ENCODE peak calls at places on chromosomes 16 and 17, in four cellular contexts. C is OCI-LY7, T is GM23248, A is GM23338. J is an unnamed sample.

GRCh38 chr16:10122546-10122945 is 59.7 kb downstream of the GRIN2A start:
- DNase-seq in C (no peak), T (peak), A (peak), J (peak)

GRCh38 chr17:4116516-4116915 is 26.3 kb downstream of the ZZEF1 start:
- DNase-seq in T (no peak), A (peak), C (no peak), J (no peak)

GRCh38 chr16:29809850-29810698 is 1.9 kb upstream of the PRRT2 start:
- DNase-seq in T (peak), A (peak), C (peak), J (peak)

GRCh38 chr16:13939821-13940220 is 19.9 kb downstream of the ERCC4 start:
- DNase-seq in A (no peak), T (peak), C (no peak), J (no peak)

GRCh38 chr17:16036261-16036660 is 36.6 kb downstream of the TTC19 start:
- DNase-seq in T (no peak), A (no peak), C (no peak), J (no peak)

GRCh38 chr17:81519284-81520020 is 6.9 kb upstream of the ACTG1 start:
- DNase-seq in A (peak), C (peak), T (peak), J (peak)

GRCh38 chr16:83813818-83814653 is 6.3 kb downstream of the HSBP1 start:
- DNase-seq in A (peak), T (peak), C (peak), J (peak)

GRCh38 chr16:56399047-56399446 is 26.3 kb downstream of the AMFR start:
- DNase-seq in T (no peak), A (no peak), C (no peak), J (no peak)

GRCh38 chr16:15919331-15919730 is 30.1 kb upstream of the ABCC1 start:
- DNase-seq in T (peak), A (no peak), C (no peak), J (no peak)

GRCh38 chr16:72821551-72821950 is 226.4 kb downstream of the ZFHX3 start:
- DNase-seq in T (no peak), C (no peak), A (no peak), J (no peak)

GRCh38 chr17:73742915-73743314 is 98.7 kb upstream of the SDK2 start:
- DNase-seq in A (peak), T (no peak), C (no peak), J (no peak)

GRCh38 chr17:48751733-48752398 is 23.3 kb upstream of the HOXB13 start:
- DNase-seq in T (no peak), A (no peak), C (no peak), J (no peak)

GRCh38 chr17:63433746-63434591 is 12.1 kb downstream of the CYB561 start:
- DNase-seq in T (peak), C (no peak), A (no peak), J (no peak)

GRCh38 chr16:1639282-1639681 is 27.1 kb downstream of the CRAMP1 start:
- DNase-seq in T (no peak), A (no peak), C (no peak), J (peak)

GRCh38 chr17:66578781-66579489 is 256.0 kb upstream of the CACNG5 start:
- DNase-seq in T (no peak), A (no peak), C (no peak), J (no peak)

GRCh38 chr17:47252766-47253512 is 688 bp upstream of the ITGB3 start:
- DNase-seq in T (no peak), A (peak), C (peak), J (no peak)

GRCh38 chr17:47253541-47254402 is at the start of gene ITGB3:
- DNase-seq in A (peak), C (peak), T (peak), J (peak)

GRCh38 chr17:47252209-47252608 is 1.4 kb upstream of the ITGB3 start:
- DNase-seq in T (no peak), C (no peak), A (no peak), J (no peak)

GRCh38 chr17:47250855-47251254 is 2.8 kb upstream of the ITGB3 start:
- DNase-seq in C (no peak), T (no peak), A (no peak), J (no peak)

GRCh38 chr17:47251421-47251940 is 2.1 kb upstream of the ITGB3 start:
- DNase-seq in A (peak), C (no peak), T (no peak), J (no peak)
- H2AFZ ChIP-seq in A (no peak), C (no peak), T (no peak), J (no peak)

GRCh38 chr17:2485543-2485942 is 26.1 kb downstream of the METTL16 start:
- DNase-seq in A (no peak), T (peak), C (no peak), J (no peak)

GRCh38 chr17:2483084-2483483 is 28.6 kb downstream of the METTL16 start:
- DNase-seq in T (no peak), C (no peak), A (no peak), J (no peak)

GRCh38 chr17:2484876-2485275 is 26.8 kb downstream of the METTL16 start:
- DNase-seq in C (no peak), T (no peak), A (peak), J (peak)

GRCh38 chr17:2485970-2486369 is 25.7 kb downstream of the METTL16 start:
- DNase-seq in T (no peak), A (no peak), C (no peak), J (no peak)

DNA sequence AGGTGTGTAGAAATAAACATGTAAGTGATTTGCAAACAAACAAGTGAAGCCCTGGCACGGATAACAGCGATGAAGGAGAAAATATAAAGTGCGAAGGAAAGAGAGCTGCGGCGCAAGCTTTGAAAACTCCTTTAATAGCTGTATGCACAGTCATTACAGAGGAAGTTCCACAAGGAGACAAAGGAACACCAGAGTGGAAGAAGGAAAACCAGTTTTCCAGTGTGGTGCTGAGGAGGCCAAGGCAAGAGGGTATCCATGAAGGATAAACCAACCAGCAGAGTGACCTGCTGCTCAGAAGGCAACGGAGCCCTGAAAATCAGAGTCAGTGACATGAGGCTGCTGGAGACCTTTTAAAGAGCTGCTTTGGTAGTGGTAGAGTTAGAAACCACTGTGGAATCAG is 24.4 kb downstream of the METTL16 start:
- DNase-seq in A (no peak), T (no peak), C (no peak), J (no peak)
- TF ChIP-seq EZH2phosphoT487 in A (no peak), T (no peak), C (no peak), J (no peak)

GRCh38 chr16:67654069-67654911 is 5.8 kb downstream of the ACD start:
- DNase-seq in C (no peak), A (peak), T (no peak), J (no peak)
- H3K4me2 ChIP-seq in C (no peak), A (no peak), T (peak), J (no peak)

DNA sequence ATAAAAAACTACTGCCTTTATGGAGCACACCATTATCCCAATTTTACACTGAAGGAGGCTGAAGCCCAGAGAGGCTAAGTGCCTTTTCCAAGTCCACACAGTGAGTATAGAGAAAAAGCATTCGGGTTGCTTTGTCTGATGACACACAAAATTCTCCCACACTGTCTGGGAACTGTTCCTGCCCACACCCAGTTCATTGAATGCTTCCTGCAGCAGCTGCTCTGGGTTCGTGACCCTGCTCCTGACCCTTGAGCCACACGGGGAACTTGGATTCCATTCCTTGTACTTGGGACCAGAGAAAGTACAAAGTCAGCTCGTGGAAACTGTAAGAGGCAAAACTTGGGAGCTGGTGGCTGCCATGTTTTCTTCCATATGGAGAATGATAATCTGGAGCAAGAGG is 57.9 kb downstream of the AKAP1 start:
- DNase-seq in C (no peak), A (no peak), T (peak), J (no peak)
- H2AFZ ChIP-seq in C (no peak), A (peak), T (no peak), J (no peak)

GRCh38 chr16:23061669-23062068 is 87.6 kb downstream of the USP31 start:
- DNase-seq in A (no peak), T (peak), C (no peak), J (no peak)
- TF ChIP-seq EZH2phosphoT487 in A (no peak), T (no peak), C (no peak), J (no peak)

GRCh38 chr17:76445697-76446448 is 7.1 kb downstream of the UBE2O start:
- DNase-seq in T (no peak), C (no peak), A (no peak), J (no peak)

GRCh38 chr17:76447931-76448652 is 4.9 kb downstream of the UBE2O start:
- DNase-seq in A (no peak), T (peak), C (no peak), J (no peak)

GRCh38 chr17:76444518-76445311 is 8.2 kb downstream of the UBE2O start:
- DNase-seq in A (peak), T (peak), C (no peak), J (no peak)

GRCh38 chr17:76449126-76449525 is 3.8 kb downstream of the UBE2O start:
- DNase-seq in C (no peak), A (no peak), T (no peak), J (no peak)

DNA sequence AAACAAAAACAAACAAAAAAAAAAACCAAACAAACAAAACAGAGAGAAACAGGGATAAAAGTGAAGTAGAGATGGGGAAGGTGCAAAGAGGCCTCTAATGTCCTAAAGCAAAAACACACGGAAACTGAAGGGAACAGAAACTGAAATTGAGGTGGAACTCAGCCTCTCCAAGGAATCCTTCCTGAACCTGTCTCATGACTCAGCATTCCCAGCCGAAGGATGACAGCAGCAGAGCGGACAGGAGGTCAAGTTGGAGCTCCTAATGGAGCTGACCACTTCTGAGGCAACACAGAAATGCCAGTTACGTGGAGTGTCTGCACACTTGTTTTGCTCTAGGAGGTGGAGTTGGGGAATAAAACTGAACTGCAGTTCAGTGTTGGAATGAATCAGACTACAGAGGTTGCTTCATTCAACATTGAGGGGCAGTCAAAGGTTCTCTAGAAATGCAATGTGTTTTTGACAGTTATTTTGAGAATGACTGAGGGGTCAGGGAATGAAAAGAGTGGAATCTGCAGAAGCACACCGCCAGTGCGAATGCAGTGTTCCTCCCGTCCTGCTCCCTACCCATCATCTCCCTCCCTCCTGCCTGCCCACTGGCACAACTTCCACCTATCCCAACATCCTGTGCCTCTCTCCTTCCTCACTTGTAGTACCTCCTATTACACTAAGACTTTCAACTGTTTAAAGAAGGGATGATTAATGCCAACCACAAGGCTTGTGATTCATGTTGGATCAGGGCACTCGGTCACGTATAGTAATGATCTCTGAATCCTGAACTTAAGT is 6.3 kb downstream of the UBE2O start:
- DNase-seq in A (peak), C (no peak), T (peak), J (no peak)
- H3K4me2 ChIP-seq in A (peak), C (peak), T (peak), J (no peak)